ENCODE peak calls at places on chromosomes 5 and 9, in eight cellular contexts. One of them, this sample, is unnamed.

GRCh38 chr5:143648696-143649095 is 163.3 kb upstream of the HMHB1 start:
- DNase-seq in stomach: no peak
- DNase-seq in sigmoid colon: no peak
- DNase-seq in effector memory CD4-positive, alpha-beta T cell: no peak
- DNase-seq in tibial nerve: no peak
- DNase-seq in Peyer's patch: no peak
- DNase-seq in breast epithelium: no peak
- DNase-seq in ovary: no peak
- DNase-seq in this sample: no peak

GRCh38 chr5:74382864-74383618 is 257.5 kb downstream of the ENC1 start:
- DNase-seq in stomach: no peak
- DNase-seq in sigmoid colon: peak; percentile 78
- DNase-seq in effector memory CD4-positive, alpha-beta T cell: no peak
- DNase-seq in tibial nerve: peak; percentile 40
- DNase-seq in Peyer's patch: no peak
- DNase-seq in breast epithelium: no peak
- DNase-seq in ovary: no peak
- DNase-seq in this sample: no peak

GRCh38 chr9:20835364-20836286 is 151.6 kb downstream of the FOCAD start:
- DNase-seq in stomach: no peak
- DNase-seq in sigmoid colon: no peak
- DNase-seq in effector memory CD4-positive, alpha-beta T cell: no peak
- DNase-seq in tibial nerve: no peak
- DNase-seq in Peyer's patch: no peak
- DNase-seq in breast epithelium: no peak
- DNase-seq in ovary: no peak
- DNase-seq in this sample: no peak

GRCh38 chr9:88498880-88499279 is 36.1 kb upstream of the NXNL2 start:
- DNase-seq in stomach: peak; percentile 53
- DNase-seq in sigmoid colon: no peak
- DNase-seq in effector memory CD4-positive, alpha-beta T cell: no peak
- DNase-seq in tibial nerve: no peak
- DNase-seq in Peyer's patch: no peak
- DNase-seq in breast epithelium: no peak
- DNase-seq in ovary: no peak
- DNase-seq in this sample: no peak

GRCh38 chr5:180613188-180613587 is 21.9 kb upstream of the SCGB3A1 start:
- DNase-seq in stomach: no peak
- DNase-seq in sigmoid colon: no peak
- DNase-seq in effector memory CD4-positive, alpha-beta T cell: no peak
- DNase-seq in tibial nerve: no peak
- DNase-seq in Peyer's patch: no peak
- DNase-seq in breast epithelium: no peak
- DNase-seq in ovary: no peak
- DNase-seq in this sample: no peak

GRCh38 chr9:78893758-78894157 is 596.8 kb downstream of the PSAT1 start:
- DNase-seq in stomach: no peak
- DNase-seq in sigmoid colon: no peak
- DNase-seq in effector memory CD4-positive, alpha-beta T cell: no peak
- DNase-seq in tibial nerve: no peak
- DNase-seq in Peyer's patch: no peak
- DNase-seq in breast epithelium: no peak
- DNase-seq in ovary: no peak
- DNase-seq in this sample: no peak

GRCh38 chr5:163506726-163507125 is 1.3 kb downstream of the MAT2B start:
- DNase-seq in stomach: no peak
- DNase-seq in sigmoid colon: no peak
- DNase-seq in effector memory CD4-positive, alpha-beta T cell: no peak
- DNase-seq in tibial nerve: no peak
- DNase-seq in Peyer's patch: no peak
- DNase-seq in breast epithelium: no peak
- DNase-seq in ovary: no peak
- DNase-seq in this sample: no peak

GRCh38 chr5:109496112-109496511 is 86.3 kb upstream of the PJA2 start:
- DNase-seq in stomach: no peak
- DNase-seq in sigmoid colon: no peak
- DNase-seq in effector memory CD4-positive, alpha-beta T cell: no peak
- DNase-seq in tibial nerve: no peak
- DNase-seq in Peyer's patch: no peak
- DNase-seq in breast epithelium: no peak
- DNase-seq in ovary: no peak
- DNase-seq in this sample: no peak

GRCh38 chr9:101915479-101915878 is 177.0 kb upstream of the GRIN3A start:
- DNase-seq in stomach: no peak
- DNase-seq in sigmoid colon: no peak
- DNase-seq in effector memory CD4-positive, alpha-beta T cell: no peak
- DNase-seq in tibial nerve: no peak
- DNase-seq in Peyer's patch: no peak
- DNase-seq in breast epithelium: no peak
- DNase-seq in ovary: no peak
- DNase-seq in this sample: no peak

GRCh38 chr9:98215821-98216220 is 23.4 kb upstream of the CORO2A start:
- DNase-seq in stomach: no peak
- DNase-seq in sigmoid colon: no peak
- DNase-seq in effector memory CD4-positive, alpha-beta T cell: no peak
- DNase-seq in tibial nerve: no peak
- DNase-seq in Peyer's patch: no peak
- DNase-seq in breast epithelium: no peak
- DNase-seq in ovary: no peak
- DNase-seq in this sample: no peak

GRCh38 chr9:21708846-21709245 is 93.6 kb upstream of the MTAP start:
- DNase-seq in stomach: no peak
- DNase-seq in sigmoid colon: no peak
- DNase-seq in effector memory CD4-positive, alpha-beta T cell: no peak
- DNase-seq in tibial nerve: no peak
- DNase-seq in Peyer's patch: no peak
- DNase-seq in breast epithelium: no peak
- DNase-seq in ovary: no peak
- DNase-seq in this sample: no peak

GRCh38 chr9:24614070-24614469 is 68.4 kb upstream of the IZUMO3 start:
- DNase-seq in stomach: no peak
- DNase-seq in sigmoid colon: no peak
- DNase-seq in effector memory CD4-positive, alpha-beta T cell: no peak
- DNase-seq in tibial nerve: no peak
- DNase-seq in Peyer's patch: no peak
- DNase-seq in breast epithelium: no peak
- DNase-seq in ovary: no peak
- DNase-seq in this sample: no peak

GRCh38 chr5:142316681-142317080 is 8.1 kb downstream of the SPRY4 start:
- DNase-seq in stomach: no peak
- DNase-seq in sigmoid colon: no peak
- DNase-seq in effector memory CD4-positive, alpha-beta T cell: no peak
- DNase-seq in tibial nerve: no peak
- DNase-seq in Peyer's patch: no peak
- DNase-seq in breast epithelium: no peak
- DNase-seq in ovary: no peak
- DNase-seq in this sample: no peak

GRCh38 chr5:142314129-142314528 is 10.7 kb downstream of the SPRY4 start:
- DNase-seq in stomach: no peak
- DNase-seq in sigmoid colon: no peak
- DNase-seq in effector memory CD4-positive, alpha-beta T cell: no peak
- DNase-seq in tibial nerve: no peak
- DNase-seq in Peyer's patch: no peak
- DNase-seq in breast epithelium: no peak
- DNase-seq in ovary: no peak
- DNase-seq in this sample: no peak

GRCh38 chr5:142316051-142316450 is 8.8 kb downstream of the SPRY4 start:
- DNase-seq in stomach: no peak
- DNase-seq in sigmoid colon: no peak
- DNase-seq in effector memory CD4-positive, alpha-beta T cell: no peak
- DNase-seq in tibial nerve: no peak
- DNase-seq in Peyer's patch: no peak
- DNase-seq in breast epithelium: no peak
- DNase-seq in ovary: no peak
- DNase-seq in this sample: no peak

GRCh38 chr5:142314606-142315005 is 10.2 kb downstream of the SPRY4 start:
- DNase-seq in stomach: no peak
- DNase-seq in sigmoid colon: no peak
- DNase-seq in effector memory CD4-positive, alpha-beta T cell: no peak
- DNase-seq in tibial nerve: no peak
- DNase-seq in Peyer's patch: no peak
- DNase-seq in breast epithelium: no peak
- DNase-seq in ovary: no peak
- DNase-seq in this sample: no peak

DNA sequence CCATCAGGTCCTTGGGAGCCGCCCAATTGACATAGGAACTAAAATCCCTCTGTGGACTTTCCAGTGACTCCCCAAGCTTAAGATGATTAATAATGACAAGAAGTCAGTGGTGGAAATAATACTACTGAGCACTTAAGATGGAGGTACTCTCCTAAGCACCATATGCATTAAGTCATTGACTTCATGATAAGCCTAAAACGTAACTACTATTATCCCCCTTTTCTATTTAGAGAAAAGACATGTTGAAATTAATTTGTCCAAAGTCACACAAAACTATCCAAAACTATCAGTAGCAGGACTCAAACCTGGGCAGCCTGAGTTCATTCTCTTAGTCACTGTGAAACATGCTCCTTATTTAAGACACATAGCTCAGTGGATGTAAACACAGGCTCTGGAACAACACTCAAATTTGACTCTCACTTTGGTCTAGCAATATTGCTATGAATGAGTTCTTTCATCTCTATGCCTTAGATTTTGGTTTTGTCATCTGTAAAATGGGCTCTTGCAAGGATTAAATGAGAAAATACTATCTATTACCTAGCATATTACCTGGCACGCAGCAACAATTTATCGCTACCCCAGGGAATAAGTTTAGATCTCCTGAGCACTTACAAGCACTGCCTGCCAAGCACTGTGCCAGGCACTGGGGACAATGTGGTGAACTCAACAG is 9.5 kb downstream of the SPRY4 start:
- DNase-seq in stomach: no peak
- DNase-seq in sigmoid colon: no peak
- DNase-seq in effector memory CD4-positive, alpha-beta T cell: no peak
- DNase-seq in tibial nerve: no peak
- DNase-seq in Peyer's patch: no peak
- DNase-seq in breast epithelium: no peak
- DNase-seq in ovary: no peak
- DNase-seq in this sample: no peak
- H3K4me1 ChIP-seq in stomach: peaks cover 68% of the 10 kb centered on the region
- H3K4me1 ChIP-seq in sigmoid colon: peaks cover 23% of the 10 kb centered on the region
- H3K4me1 ChIP-seq in effector memory CD4-positive, alpha-beta T cell: peaks cover 9% of the 10 kb centered on the region
- H3K4me1 ChIP-seq in tibial nerve: no peaks in the 10 kb centered on the region
- H3K4me1 ChIP-seq in Peyer's patch: no peaks in the 10 kb centered on the region
- H3K4me1 ChIP-seq in breast epithelium: no peaks in the 10 kb centered on the region
- H3K4me1 ChIP-seq in ovary: no peaks in the 10 kb centered on the region
- H3K4me1 ChIP-seq in this sample: peaks cover 18% of the 10 kb centered on the region

DNA sequence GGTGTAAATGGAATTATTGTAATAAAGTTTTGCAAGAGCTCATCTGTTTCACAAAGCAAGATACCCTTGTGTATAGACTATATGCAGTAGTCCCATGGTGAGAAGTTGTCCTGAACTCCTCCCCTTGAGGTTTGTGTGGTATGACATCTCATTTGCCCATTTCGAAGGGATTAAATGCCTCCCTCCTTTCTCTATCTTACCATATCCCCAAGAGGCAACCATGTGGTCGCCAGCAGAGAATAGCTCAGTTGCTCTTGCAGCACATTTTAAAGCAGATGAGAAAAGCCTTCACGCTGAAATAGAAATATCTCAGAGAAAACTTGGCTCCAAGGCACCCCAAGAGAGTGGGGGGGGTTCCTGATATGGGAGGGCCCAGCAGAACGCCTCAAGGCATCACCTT is 4.6 kb downstream of the SEMA6A start:
- DNase-seq in stomach: no peak
- DNase-seq in sigmoid colon: no peak
- DNase-seq in effector memory CD4-positive, alpha-beta T cell: no peak
- DNase-seq in tibial nerve: no peak
- DNase-seq in Peyer's patch: no peak
- DNase-seq in breast epithelium: no peak
- DNase-seq in ovary: no peak
- DNase-seq in this sample: no peak
- H3K4me3 ChIP-seq in stomach: no peak overlapping the region
- H3K4me3 ChIP-seq in sigmoid colon: no peak overlapping the region
- H3K4me3 ChIP-seq in effector memory CD4-positive, alpha-beta T cell: no peak overlapping the region
- H3K4me3 ChIP-seq in tibial nerve: no peak overlapping the region
- H3K4me3 ChIP-seq in Peyer's patch: no peak overlapping the region
- H3K4me3 ChIP-seq in breast epithelium: no peak overlapping the region
- H3K4me3 ChIP-seq in ovary: no peak overlapping the region
- H3K4me3 ChIP-seq in this sample: no peak overlapping the region

GRCh38 chr9:111251453-111251837 is 78.6 kb downstream of the OR2K2 start:
- DNase-seq in stomach: no peak
- DNase-seq in sigmoid colon: no peak
- DNase-seq in effector memory CD4-positive, alpha-beta T cell: no peak
- DNase-seq in tibial nerve: no peak
- DNase-seq in Peyer's patch: no peak
- DNase-seq in breast epithelium: no peak
- DNase-seq in ovary: no peak
- DNase-seq in this sample: no peak
- H3K27ac ChIP-seq in stomach: no peak overlapping the region
- H3K27ac ChIP-seq in sigmoid colon: no peak overlapping the region
- H3K27ac ChIP-seq in effector memory CD4-positive, alpha-beta T cell: no peak overlapping the region
- H3K27ac ChIP-seq in tibial nerve: no peak overlapping the region
- H3K27ac ChIP-seq in Peyer's patch: no peak overlapping the region
- H3K27ac ChIP-seq in breast epithelium: no peak overlapping the region
- H3K27ac ChIP-seq in ovary: no peak overlapping the region
- H3K27ac ChIP-seq in this sample: no peak overlapping the region

GRCh38 chr9:130845901-130846381 is 10.9 kb downstream of the ABL1 start:
- DNase-seq in stomach: no peak
- DNase-seq in sigmoid colon: peak; percentile 79
- DNase-seq in effector memory CD4-positive, alpha-beta T cell: no peak
- DNase-seq in tibial nerve: no peak
- DNase-seq in Peyer's patch: no peak
- DNase-seq in breast epithelium: no peak
- DNase-seq in ovary: no peak
- DNase-seq in this sample: no peak

GRCh38 chr9:130845254-130845653 is 10.2 kb downstream of the ABL1 start:
- DNase-seq in stomach: no peak
- DNase-seq in sigmoid colon: no peak
- DNase-seq in effector memory CD4-positive, alpha-beta T cell: no peak
- DNase-seq in tibial nerve: no peak
- DNase-seq in Peyer's patch: no peak
- DNase-seq in breast epithelium: no peak
- DNase-seq in ovary: no peak
- DNase-seq in this sample: no peak

GRCh38 chr9:130842547-130842946 is 7.5 kb downstream of the ABL1 start:
- DNase-seq in stomach: no peak
- DNase-seq in sigmoid colon: no peak
- DNase-seq in effector memory CD4-positive, alpha-beta T cell: no peak
- DNase-seq in tibial nerve: no peak
- DNase-seq in Peyer's patch: no peak
- DNase-seq in breast epithelium: no peak
- DNase-seq in ovary: no peak
- DNase-seq in this sample: no peak

GRCh38 chr9:130843049-130843908 is 8.2 kb downstream of the ABL1 start:
- DNase-seq in stomach: no peak
- DNase-seq in sigmoid colon: no peak
- DNase-seq in effector memory CD4-positive, alpha-beta T cell: no peak
- DNase-seq in tibial nerve: no peak
- DNase-seq in Peyer's patch: no peak
- DNase-seq in breast epithelium: no peak
- DNase-seq in ovary: no peak
- DNase-seq in this sample: no peak

DNA sequence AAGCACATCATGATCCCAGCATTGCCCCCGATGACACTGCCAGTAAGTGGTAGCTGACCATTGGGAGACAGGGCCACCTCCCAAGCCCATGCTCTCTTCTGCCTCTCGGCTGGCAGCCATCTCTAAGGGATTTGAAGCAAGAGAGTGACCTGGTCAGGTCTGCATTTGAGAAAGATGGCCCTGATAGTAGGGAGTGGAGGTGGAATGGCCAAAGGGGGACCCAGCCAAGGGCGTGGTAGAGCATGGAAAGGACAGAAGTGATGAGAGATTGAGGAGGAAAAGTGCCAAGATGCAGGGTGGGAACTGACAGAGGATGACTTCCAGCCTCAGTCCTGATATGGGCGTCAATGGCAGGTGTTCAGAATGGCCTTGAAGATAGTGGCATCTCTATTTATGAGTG is 9.0 kb downstream of the ABL1 start:
- DNase-seq in stomach: no peak
- DNase-seq in sigmoid colon: no peak
- DNase-seq in effector memory CD4-positive, alpha-beta T cell: no peak
- DNase-seq in tibial nerve: no peak
- DNase-seq in Peyer's patch: no peak
- DNase-seq in breast epithelium: no peak
- DNase-seq in ovary: no peak
- DNase-seq in this sample: no peak
- H3K4me1 ChIP-seq in stomach: peaks cover 100% of the 10 kb centered on the region
- H3K4me1 ChIP-seq in sigmoid colon: peaks cover 94% of the 10 kb centered on the region
- H3K4me1 ChIP-seq in effector memory CD4-positive, alpha-beta T cell: no peaks in the 10 kb centered on the region
- H3K4me1 ChIP-seq in tibial nerve: no peaks in the 10 kb centered on the region
- H3K4me1 ChIP-seq in Peyer's patch: no peaks in the 10 kb centered on the region
- H3K4me1 ChIP-seq in breast epithelium: peaks cover 13% of the 10 kb centered on the region
- H3K4me1 ChIP-seq in ovary: peaks cover 30% of the 10 kb centered on the region
- H3K4me1 ChIP-seq in this sample: peaks cover 31% of the 10 kb centered on the region

This sample was measured in CD4-positive, alpha-beta memory T cell.